ENCODE peak calls at places on chromosomes 16 and 17, in four cellular contexts. S is heart right ventricle, T is Ammon's horn, M is A549. X is an unnamed sample.

GRCh38 chr17:34161600-34161999 is 93.5 kb upstream of the CCL2 start:
- DNase-seq in S (no peak), T (no peak), M (no peak), X (no peak)

GRCh38 chr17:65366102-65366844 is 195.2 kb downstream of the AXIN2 start:
- DNase-seq in S (no peak), T (no peak), M (no peak), X (no peak)

GRCh38 chr16:84884311-84885023 is 64.7 kb downstream of the CRISPLD2 start:
- DNase-seq in S (peak; percentile 26), T (no peak), M (no peak), X (no peak)

GRCh38 chr17:35257080-35257701 is 14.3 kb downstream of the SLFN5 start:
- DNase-seq in S (peak; percentile 16), T (no peak), M (peak; percentile 51), X (peak; percentile 52)

GRCh38 chr17:28849281-28849680 is 5.5 kb upstream of the ERAL1 start:
- DNase-seq in S (no peak), T (no peak), M (no peak), X (no peak)

GRCh38 chr16:89495121-89495520 is 4.8 kb upstream of the ANKRD11 start:
- DNase-seq in S (no peak), T (no peak), M (no peak), X (no peak)

GRCh38 chr17:37493249-37494027 is 3.7 kb downstream of the DUSP14 start:
- DNase-seq in S (no peak), T (no peak), M (no peak), X (no peak)

GRCh38 chr17:47745037-47745380 is 12.0 kb downstream of the TBX21 start:
- DNase-seq in S (no peak), T (no peak), M (no peak), X (no peak)

GRCh38 chr17:42535400-42536047 is 517 bp upstream of the NAGLU start:
- DNase-seq in S (no peak), T (no peak), M (no peak), X (no peak)

GRCh38 chr17:14448816-14449215 is 147.9 kb downstream of the HS3ST3B1 start:
- DNase-seq in S (no peak), T (no peak), M (no peak), X (no peak)

GRCh38 chr17:70658324-70658723 is 489.0 kb downstream of the KCNJ2 start:
- DNase-seq in S (no peak), T (no peak), M (no peak), X (no peak)

GRCh38 chr17:29847527-29847931 is 82.5 kb downstream of the SSH2 start:
- DNase-seq in S (no peak), T (peak; percentile 27), M (no peak), X (no peak)

GRCh38 chr17:7083592-7083991 is 3.5 kb upstream of the CLEC10A start:
- DNase-seq in S (no peak), T (no peak), M (no peak), X (no peak)

GRCh38 chr17:21357696-21358095 is 18.5 kb upstream of the KCNJ12 start:
- DNase-seq in S (no peak), T (no peak), M (no peak), X (no peak)

GRCh38 chr16:74034862-74035261 is 261.8 kb upstream of the PSMD7 start:
- DNase-seq in S (no peak), T (peak; percentile 26), M (peak; percentile 14), X (no peak)

GRCh38 chr17:4010754-4011153 is 46.5 kb upstream of the ATP2A3 start:
- DNase-seq in S (no peak), T (no peak), M (no peak), X (no peak)

GRCh38 chr16:83899272-83899897 is 470 bp downstream of the MLYCD start:
- DNase-seq in S (peak; percentile 31), T (peak; percentile 46), M (peak; percentile 31), X (no peak)

GRCh38 chr17:64773836-64774761 is 112.0 kb upstream of the SMURF2 start:
- DNase-seq in S (no peak), T (no peak), M (peak; percentile 95), X (no peak)

GRCh38 chr17:29568331-29569244 is at the start of gene TP53I13:
- DNase-seq in S (peak; percentile 87), T (peak; percentile 85), M (peak; percentile 82), X (no peak)

GRCh38 chr16:16007743-16008111 is 58.3 kb downstream of the ABCC1 start:
- DNase-seq in S (no peak), T (no peak), M (no peak), X (no peak)

GRCh38 chr16:3003582-3004270 is 9.0 kb upstream of the CLDN9 start:
- DNase-seq in S (peak; percentile 94), T (peak; percentile 100), M (peak; percentile 99), X (peak; percentile 97)

GRCh38 chr17:6471531-6472465 is 27.5 kb downstream of the PIMREG start:
- DNase-seq in S (no peak), T (no peak), M (peak; percentile 62), X (no peak)

GRCh38 chr16:86761117-86761971 is 183.0 kb downstream of the FOXL1 start:
- DNase-seq in S (peak; percentile 62), T (no peak), M (peak; percentile 62), X (peak; percentile 38)

GRCh38 chr16:59993101-59993500 is 1259.0 kb upstream of the GOT2 start:
- DNase-seq in S (no peak), T (no peak), M (no peak), X (peak; percentile 17)

GRCh38 chr17:76988796-76989195 is 120.6 kb downstream of the MGAT5B start:
- DNase-seq in S (no peak), T (no peak), M (no peak), X (no peak)

GRCh38 chr16:11188801-11189740 is 66.9 kb downstream of the SOCS1 start:
- DNase-seq in S (no peak), T (peak; percentile 13), M (no peak), X (no peak)

GRCh38 chr16:85699224-85699558 is 10.4 kb upstream of the GINS2 start:
- DNase-seq in S (no peak), T (no peak), M (no peak), X (no peak)

GRCh38 chr17:77287432-77288068 is 146.8 kb downstream of the SEC14L1 start:
- DNase-seq in S (peak; percentile 64), T (no peak), M (peak; percentile 85), X (peak; percentile 91)

GRCh38 chr17:71163121-71163812 is 957.6 kb upstream of the SOX9 start:
- DNase-seq in S (no peak), T (no peak), M (no peak), X (no peak)

GRCh38 chr17:29341726-29342125 is 47.8 kb upstream of the NUFIP2 start:
- DNase-seq in S (no peak), T (no peak), M (no peak), X (no peak)

GRCh38 chr17:31074772-31075538 is 19.8 kb upstream of the NF1 start:
- DNase-seq in S (no peak), T (no peak), M (peak; percentile 50), X (no peak)

GRCh38 chr17:45300060-45300751 is 16.6 kb downstream of the MAP3K14 start:
- DNase-seq in S (no peak), T (no peak), M (no peak), X (no peak)

GRCh38 chr16:78957328-78958100 is 643.0 kb downstream of the MAF start:
- DNase-seq in S (no peak), T (no peak), M (no peak), X (no peak)